ENCODE peak calls at places on chromosomes 6 and 20, in ten cellular contexts. U is ovary; W is tibial artery; H is RWPE2; K is CD4-positive, CD25-positive, alpha-beta regulatory T cell; O is endothelial cell of umbilical vein; Y is left lung; X is suprapubic skin; C is body of pancreas; G is neuronal stem cell. D is an unnamed sample.

GRCh38 chr20:62980970-62981369 is 25.8 kb downstream of the BHLHE23 start:
- DNase-seq in U (no peak), W (no peak), H (no peak), K (peak; percentile 58), O (no peak), Y (no peak), X (no peak), C (no peak), G (no peak), D (peak; percentile 21)

GRCh38 chr6:149831380-149831820 is 32.8 kb downstream of the LRP11 start:
- DNase-seq in U (no peak), W (no peak), H (no peak), K (no peak), O (no peak), Y (no peak), X (no peak), C (no peak), G (no peak), D (no peak)

GRCh38 chr6:144064831-144065668 is 30.3 kb downstream of the SF3B5 start:
- DNase-seq in U (no peak), W (no peak), H (no peak), K (peak; percentile 22), O (peak; percentile 11), Y (no peak), X (no peak), C (peak; percentile 50), G (peak; percentile 15), D (peak; percentile 8)

GRCh38 chr6:105270511-105270910 is 90.7 kb upstream of the POPDC3 start:
- DNase-seq in U (no peak), W (no peak), H (no peak), K (no peak), O (no peak), Y (no peak), X (no peak), C (no peak), G (no peak), D (no peak)

GRCh38 chr20:31673943-31674463 is 36.3 kb downstream of the COX4I2 start:
- DNase-seq in U (no peak), W (no peak), H (no peak), K (peak; percentile 67), O (no peak), Y (no peak), X (no peak), C (no peak), G (no peak), D (no peak)

GRCh38 chr20:47241345-47241781 is 115.1 kb downstream of the ZMYND8 start:
- DNase-seq in U (peak; percentile 44), W (no peak), H (no peak), K (no peak), O (no peak), Y (no peak), X (no peak), C (no peak), G (no peak), D (no peak)

GRCh38 chr6:29628419-29629281 is 4.3 kb downstream of the GABBR1 start:
- DNase-seq in U (peak; percentile 84), W (peak; percentile 87), H (peak; percentile 79), K (peak; percentile 44), O (peak; percentile 82), Y (peak; percentile 90), X (peak; percentile 87), C (peak; percentile 78), G (peak; percentile 78), D (peak; percentile 26)

GRCh38 chr20:22757424-22758189 is 173.2 kb upstream of the FOXA2 start:
- DNase-seq in U (no peak), W (no peak), H (no peak), K (no peak), O (no peak), Y (no peak), X (no peak), C (no peak), G (no peak), D (no peak)

GRCh38 chr6:124963416-124964083 is 1.3 kb downstream of the RNF217 start:
- DNase-seq in U (no peak), W (no peak), H (no peak), K (no peak), O (peak; percentile 75), Y (no peak), X (no peak), C (no peak), G (no peak), D (no peak)

GRCh38 chr6:93789532-93789931 is 370.2 kb upstream of the EPHA7 start:
- DNase-seq in U (no peak), W (no peak), H (no peak), K (no peak), O (no peak), Y (no peak), X (no peak), C (no peak), G (no peak), D (no peak)

GRCh38 chr6:93787841-93788240 is 368.5 kb upstream of the EPHA7 start:
- DNase-seq in U (no peak), W (no peak), H (no peak), K (no peak), O (no peak), Y (no peak), X (no peak), C (no peak), G (no peak), D (no peak)

GRCh38 chr6:93786474-93787330 is 367.3 kb upstream of the EPHA7 start:
- DNase-seq in U (no peak), W (no peak), H (no peak), K (no peak), O (peak; percentile 2), Y (no peak), X (no peak), C (no peak), G (peak; percentile 59), D (no peak)

GRCh38 chr6:93779086-93779858 is 359.9 kb upstream of the EPHA7 start:
- DNase-seq in U (no peak), W (no peak), H (no peak), K (no peak), O (peak; percentile 31), Y (no peak), X (no peak), C (no peak), G (peak; percentile 38), D (no peak)

DNA sequence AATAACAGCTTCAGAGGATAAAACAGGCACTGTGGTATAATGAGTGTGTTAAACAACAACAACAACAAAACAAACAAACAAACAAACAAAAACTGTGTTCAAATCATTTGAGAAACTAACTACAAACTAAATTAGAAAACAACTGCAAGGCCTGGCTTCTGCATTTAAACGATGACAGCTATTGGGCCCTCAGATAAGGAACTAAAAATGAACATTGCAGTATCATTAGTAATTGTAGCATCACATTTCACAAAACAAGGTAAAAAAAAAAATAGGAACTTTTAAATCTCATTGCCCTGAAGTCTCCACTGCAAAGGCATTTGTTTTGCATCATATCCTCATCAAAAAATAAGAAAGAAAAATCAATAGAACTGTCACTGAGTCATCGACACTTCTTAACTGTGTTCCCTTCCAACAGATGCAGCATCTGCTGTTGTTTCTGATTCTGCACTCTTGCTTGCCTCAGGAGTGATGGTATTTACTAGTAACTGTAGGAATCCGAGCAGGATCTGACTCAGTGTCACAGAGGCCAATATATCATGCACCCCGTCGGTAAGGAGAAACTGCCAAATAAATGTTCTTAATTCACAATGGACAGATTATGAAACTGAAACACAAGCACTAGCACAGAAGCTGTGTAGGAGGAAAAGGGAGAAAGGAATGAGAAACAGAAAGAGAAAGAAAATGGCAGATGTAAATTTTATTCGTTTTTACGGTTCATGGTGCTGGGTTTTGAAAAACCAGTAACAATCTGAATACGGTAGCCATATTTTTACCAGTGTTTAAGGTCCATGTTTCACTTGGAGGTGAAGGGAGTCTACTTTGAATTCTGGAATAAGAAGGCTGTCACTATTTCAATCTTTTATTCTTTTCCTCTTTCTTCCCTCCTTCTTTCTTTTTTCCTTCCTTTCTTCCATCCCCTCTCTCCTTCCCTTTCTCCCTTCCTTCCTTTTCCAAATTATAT is 365.7 kb upstream of the EPHA7 start:
- DNase-seq in U (no peak), W (no peak), H (no peak), K (no peak), O (peak; percentile 49), Y (no peak), X (no peak), C (no peak), G (no peak), D (no peak)
- H3K4me3 ChIP-seq in U (peak overlapping the region; percentile 18), W (no peak overlapping the region), H (no peak overlapping the region), K (no peak overlapping the region), O (no peak overlapping the region), Y (no peak overlapping the region), X (no peak overlapping the region), C (no peak overlapping the region), G (no peak overlapping the region), D (no peak overlapping the region)

DNA sequence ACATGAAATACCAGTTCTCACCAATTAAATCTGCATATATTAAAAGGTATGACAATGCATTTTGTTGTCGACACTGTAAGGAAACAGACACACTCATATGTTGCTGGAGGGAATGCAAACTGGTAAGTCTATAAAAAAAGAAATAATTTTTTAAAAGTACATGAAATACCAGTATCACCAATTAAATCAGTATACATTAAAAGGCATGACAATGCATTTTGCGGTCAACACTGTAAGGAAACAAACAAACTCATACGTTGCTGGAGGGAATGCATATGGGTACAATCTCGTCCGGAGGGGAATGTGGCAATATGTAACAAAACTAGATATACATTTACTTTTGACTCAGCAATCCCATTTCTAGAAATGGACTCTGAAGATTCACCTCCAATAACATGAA is 6.5 kb downstream of the ZNF322 start:
- DNase-seq in U (no peak), W (no peak), H (no peak), K (no peak), O (no peak), Y (no peak), X (no peak), C (no peak), G (no peak), D (no peak)
- H3K9me3 ChIP-seq in U (no peaks in the 10 kb centered on the region), W (peaks cover 4% of the 10 kb centered on the region), H (peaks cover 4% of the 10 kb centered on the region), K (peaks cover 30% of the 10 kb centered on the region), O (no peaks in the 10 kb centered on the region), Y (no peaks in the 10 kb centered on the region), X (no peaks in the 10 kb centered on the region), C (no peaks in the 10 kb centered on the region), G (peaks cover 76% of the 10 kb centered on the region), D (peaks cover 7% of the 10 kb centered on the region)

GRCh38 chr20:51531712-51532456 is 10.6 kb downstream of the NFATC2 start:
- DNase-seq in U (no peak), W (no peak), H (no peak), K (no peak), O (no peak), Y (no peak), X (no peak), C (no peak), G (no peak), D (no peak)
- H3K4me3 ChIP-seq in U (no peak overlapping the region), W (no peak overlapping the region), H (no peak overlapping the region), K (peak overlapping the region; percentile 26), O (no peak overlapping the region), Y (no peak overlapping the region), X (no peak overlapping the region), C (no peak overlapping the region), G (no peak overlapping the region), D (no peak overlapping the region)

GRCh38 chr6:168473197-168473596 is 32.2 kb downstream of the SMOC2 start:
- DNase-seq in U (no peak), W (no peak), H (no peak), K (no peak), O (no peak), Y (no peak), X (no peak), C (no peak), G (no peak), D (no peak)

GRCh38 chr6:168472363-168472762 is 31.4 kb downstream of the SMOC2 start:
- DNase-seq in U (no peak), W (no peak), H (no peak), K (no peak), O (no peak), Y (no peak), X (no peak), C (no peak), G (no peak), D (no peak)

GRCh38 chr6:168468046-168468445 is 27.1 kb downstream of the SMOC2 start:
- DNase-seq in U (no peak), W (no peak), H (no peak), K (no peak), O (no peak), Y (no peak), X (no peak), C (no peak), G (no peak), D (no peak)

GRCh38 chr6:168469198-168469943 is 28.4 kb downstream of the SMOC2 start:
- DNase-seq in U (no peak), W (no peak), H (no peak), K (no peak), O (no peak), Y (no peak), X (no peak), C (peak; percentile 33), G (no peak), D (no peak)
- H3K9me3 ChIP-seq in U (no peaks in the 10 kb centered on the region), W (peaks cover 6% of the 10 kb centered on the region), H (no peaks in the 10 kb centered on the region), K (no peaks in the 10 kb centered on the region), O (peaks cover 2% of the 10 kb centered on the region), Y (no peaks in the 10 kb centered on the region), X (no peaks in the 10 kb centered on the region), C (no peaks in the 10 kb centered on the region), G (no peaks in the 10 kb centered on the region), D (no peaks in the 10 kb centered on the region)

D was measured in CD8-positive, alpha-beta T cell.